ENCODE peak calls at places on chromosomes 12 and 14, in four cellular contexts. One of them, this sample, is unnamed.

GRCh38 chr12:7180685-7181084 is 8.8 kb upstream of the PEX5 start:
- DNase-seq in NCI-H1417 treated with DMSO at 0.1 percent for 48 hours: no peak
- DNase-seq in head of caudate nucleus: no peak
- DNase-seq in EL: peak; percentile 40
- DNase-seq in this sample: no peak

GRCh38 chr14:99315197-99315596 is 43.2 kb upstream of the BCL11B start:
- DNase-seq in EL: no peak
- DNase-seq in head of caudate nucleus: no peak
- DNase-seq in NCI-H1417 treated with DMSO at 0.1 percent for 48 hours: no peak
- DNase-seq in this sample: no peak

GRCh38 chr14:86457729-86458128 is 927.8 kb downstream of the FLRT2 start:
- DNase-seq in NCI-H1417 treated with DMSO at 0.1 percent for 48 hours: no peak
- DNase-seq in head of caudate nucleus: no peak
- DNase-seq in EL: no peak
- DNase-seq in this sample: no peak

GRCh38 chr12:59444932-59445331 is 150.9 kb upstream of the SLC16A7 start:
- DNase-seq in head of caudate nucleus: no peak
- DNase-seq in NCI-H1417 treated with DMSO at 0.1 percent for 48 hours: no peak
- DNase-seq in EL: peak; percentile 26
- DNase-seq in this sample: no peak

GRCh38 chr14:60323199-60323891 is 74.3 kb downstream of the PPM1A start:
- DNase-seq in head of caudate nucleus: no peak
- DNase-seq in NCI-H1417 treated with DMSO at 0.1 percent for 48 hours: no peak
- DNase-seq in EL: no peak
- DNase-seq in this sample: no peak

GRCh38 chr14:102774391-102775153 is 2.7 kb upstream of the TRAF3 start:
- DNase-seq in NCI-H1417 treated with DMSO at 0.1 percent for 48 hours: no peak
- DNase-seq in head of caudate nucleus: peak; percentile 59
- DNase-seq in EL: peak; percentile 75
- DNase-seq in this sample: peak; percentile 89

GRCh38 chr14:37637341-37637740 is 41.9 kb downstream of the TTC6 start:
- DNase-seq in head of caudate nucleus: no peak
- DNase-seq in NCI-H1417 treated with DMSO at 0.1 percent for 48 hours: no peak
- DNase-seq in EL: no peak
- DNase-seq in this sample: no peak

GRCh38 chr12:29741342-29742241 is 42.1 kb downstream of the TMTC1 start:
- DNase-seq in head of caudate nucleus: no peak
- DNase-seq in NCI-H1417 treated with DMSO at 0.1 percent for 48 hours: no peak
- DNase-seq in EL: peak; percentile 20
- DNase-seq in this sample: no peak

GRCh38 chr12:64714551-64714968 is 44.6 kb downstream of the GNS start:
- DNase-seq in head of caudate nucleus: peak; percentile 33
- DNase-seq in NCI-H1417 treated with DMSO at 0.1 percent for 48 hours: no peak
- DNase-seq in EL: no peak
- DNase-seq in this sample: no peak

GRCh38 chr14:100297320-100298300 is 8.6 kb downstream of the SLC25A29 start:
- DNase-seq in head of caudate nucleus: peak; percentile 57
- DNase-seq in NCI-H1417 treated with DMSO at 0.1 percent for 48 hours: no peak
- DNase-seq in EL: peak; percentile 42
- DNase-seq in this sample: peak; percentile 90

GRCh38 chr12:113472191-113473190 is 820 bp upstream of the LHX5 start:
- DNase-seq in EL: no peak
- DNase-seq in NCI-H1417 treated with DMSO at 0.1 percent for 48 hours: no peak
- DNase-seq in head of caudate nucleus: no peak
- DNase-seq in this sample: no peak

This sample was measured in Ammon's horn.